ENCODE peak calls at places on chromosomes 16 and 17, in ten cellular contexts. N, C, J, B, F, H, P, S, Y and M are unnamed samples.

GRCh38 chr16:12182202-12182601 is 205.7 kb downstream of the SNX29 start:
- DNase-seq in S (no peak), Y (no peak), H (no peak), N (no peak), B (no peak), F (no peak), J (no peak), P (no peak), C (no peak), M (no peak)

GRCh38 chr16:66189951-66190350 is 176.5 kb upstream of the CDH5 start:
- DNase-seq in C (no peak), Y (no peak), H (no peak), B (peak; percentile 92), N (no peak), S (peak; percentile 50), F (no peak), J (no peak), P (no peak), M (peak; percentile 83)

GRCh38 chr17:59890720-59891119 is 2.0 kb downstream of the TUBD1 start:
- DNase-seq in H (no peak), N (no peak), F (no peak), B (peak; percentile 78), S (no peak), Y (no peak), J (no peak), P (no peak), C (no peak), M (peak; percentile 44)

GRCh38 chr16:23269248-23270091 is 32.6 kb upstream of the SCNN1B start:
- DNase-seq in F (no peak), B (no peak), P (no peak), H (no peak), Y (no peak), N (no peak), J (no peak), S (no peak), C (no peak), M (no peak)

GRCh38 chr16:24070851-24071250 is 185.3 kb upstream of the CACNG3 start:
- DNase-seq in Y (no peak), C (peak; percentile 87), B (peak; percentile 22), N (no peak), P (peak; percentile 22), H (peak; percentile 72), S (peak; percentile 28), F (no peak), J (no peak), M (peak; percentile 20)

GRCh38 chr17:32794533-32795246 is 82.2 kb downstream of the MYO1D start:
- DNase-seq in P (no peak), C (no peak), B (no peak), F (no peak), N (no peak), Y (no peak), H (no peak), J (no peak), S (no peak), M (no peak)

GRCh38 chr17:47615766-47616424 is 33.8 kb upstream of the KPNB1 start:
- DNase-seq in S (no peak), C (no peak), P (no peak), H (no peak), N (no peak), J (no peak), F (no peak), B (peak; percentile 62), Y (no peak), M (peak; percentile 24)

GRCh38 chr16:15960124-15960971 is 10.9 kb downstream of the ABCC1 start:
- DNase-seq in C (no peak), J (no peak), Y (no peak), N (no peak), S (no peak), P (no peak), B (no peak), F (no peak), H (no peak), M (peak; percentile 39)

GRCh38 chr17:45923511-45924268 is 29.3 kb downstream of the MAPT start:
- DNase-seq in N (no peak), P (no peak), J (no peak), B (peak; percentile 12), F (no peak), H (no peak), S (no peak), Y (no peak), C (no peak), M (no peak)

GRCh38 chr16:19861811-19862327 is 22.8 kb downstream of the GPRC5B start:
- DNase-seq in S (no peak), N (no peak), B (no peak), H (no peak), J (no peak), F (no peak), C (peak; percentile 82), Y (no peak), P (no peak), M (no peak)

GRCh38 chr16:82638095-82638798 is 11.5 kb downstream of the CDH13 start:
- DNase-seq in S (no peak), N (no peak), F (no peak), P (no peak), Y (no peak), H (no peak), B (peak; percentile 95), C (no peak), J (no peak), M (peak; percentile 70)

GRCh38 chr17:60135160-60135950 is 14.4 kb upstream of the CA4 start:
- DNase-seq in S (peak; percentile 91), F (peak; percentile 93), P (peak; percentile 92), H (no peak), Y (peak; percentile 41), C (peak; percentile 99), J (peak; percentile 87), N (peak; percentile 76), B (peak; percentile 90), M (peak; percentile 92)

GRCh38 chr17:69357701-69358100 is 30.8 kb upstream of the ABCA5 start:
- DNase-seq in N (no peak), F (no peak), Y (no peak), S (no peak), C (peak; percentile 53), J (no peak), H (no peak), B (no peak), P (no peak), M (peak; percentile 10)

GRCh38 chr17:49986396-49987289 is 8.4 kb downstream of the DLX3 start:
- DNase-seq in C (peak; percentile 45), N (no peak), F (no peak), P (no peak), Y (no peak), S (no peak), H (no peak), J (no peak), B (no peak), M (no peak)

GRCh38 chr17:49989518-49989880 is 5.5 kb downstream of the DLX3 start:
- DNase-seq in H (no peak), N (peak; percentile 25), C (peak; percentile 54), B (no peak), Y (no peak), P (no peak), S (no peak), F (no peak), J (peak; percentile 3), M (no peak)

GRCh38 chr17:49987290-49987585 is 7.8 kb downstream of the DLX3 start:
- DNase-seq in Y (no peak), F (no peak), C (peak; percentile 54), P (no peak), B (no peak), S (no peak), J (peak; percentile 3), H (no peak), N (no peak), M (no peak)

GRCh38 chr17:49985310-49985990 is 9.6 kb downstream of the DLX3 start:
- DNase-seq in J (peak; percentile 9), S (no peak), N (no peak), C (peak; percentile 67), Y (no peak), P (no peak), H (no peak), F (no peak), B (no peak), M (no peak)

GRCh38 chr17:49987681-49988441 is 7.2 kb downstream of the DLX3 start:
- DNase-seq in H (no peak), N (peak; percentile 25), P (no peak), F (no peak), J (peak; percentile 60), Y (no peak), C (peak; percentile 75), S (no peak), B (no peak), M (peak; percentile 42)
- H3K27ac ChIP-seq in H (no peak overlapping the region), N (no peak overlapping the region), P (no peak overlapping the region), F (no peak overlapping the region), J (no peak overlapping the region), Y (no peak overlapping the region), C (no peak overlapping the region), S (no peak overlapping the region), B (no peak overlapping the region), M (no peak overlapping the region)

DNA sequence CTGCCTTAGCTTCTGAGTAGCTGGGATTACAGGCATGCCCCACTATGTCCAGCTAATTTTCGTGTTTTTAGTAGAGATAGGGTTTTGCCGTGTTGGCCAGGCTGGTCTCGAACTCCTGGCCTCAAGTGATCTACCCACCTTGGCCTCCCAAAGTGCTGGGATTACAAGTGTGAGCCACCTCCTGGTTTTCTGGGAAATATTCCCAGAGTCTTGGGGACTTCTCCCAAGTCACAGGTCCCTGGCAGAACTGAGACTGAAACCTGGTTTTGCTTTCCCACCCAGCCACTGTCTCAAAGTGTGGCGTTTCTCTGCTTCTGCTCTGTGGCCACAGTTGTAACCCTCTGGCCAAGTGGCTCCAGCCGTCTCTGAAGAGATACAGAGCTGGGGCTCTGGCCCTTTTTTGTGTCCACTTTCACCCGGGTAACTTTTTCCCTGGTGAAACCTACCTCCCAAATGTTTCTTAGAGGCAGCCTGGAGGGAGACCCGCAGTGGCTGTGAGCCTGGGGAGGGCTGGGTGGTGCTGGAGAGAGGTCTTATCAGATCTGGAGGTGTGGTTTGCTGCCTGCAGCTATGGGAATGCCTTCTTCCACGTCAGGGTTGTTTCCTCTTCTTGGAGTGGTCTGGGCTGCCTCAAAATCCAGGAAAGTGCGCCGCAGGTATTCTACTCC is 5.1 kb downstream of the KSR1 start:
- DNase-seq in H (no peak), P (no peak), B (no peak), N (no peak), Y (no peak), J (no peak), F (no peak), C (peak; percentile 80), S (no peak), M (no peak)
- TF ChIP-seq CTCF in H (no peak), P (no peak), B (no peak), N (no peak), Y (no peak), J (no peak), F (no peak), C (no peak), S (no peak), M (no peak)

GRCh38 chr16:9650284-9650683 is 531.9 kb downstream of the GRIN2A start:
- DNase-seq in H (no peak), S (no peak), P (no peak), Y (no peak), J (no peak), N (no peak), C (peak; percentile 54), F (no peak), B (no peak), M (no peak)
- H3K27ac ChIP-seq in H (no peak overlapping the region), S (no peak overlapping the region), P (no peak overlapping the region), Y (no peak overlapping the region), J (no peak overlapping the region), N (no peak overlapping the region), C (peak overlapping the region; percentile 59), F (no peak overlapping the region), B (no peak overlapping the region), M (no peak overlapping the region)

DNA sequence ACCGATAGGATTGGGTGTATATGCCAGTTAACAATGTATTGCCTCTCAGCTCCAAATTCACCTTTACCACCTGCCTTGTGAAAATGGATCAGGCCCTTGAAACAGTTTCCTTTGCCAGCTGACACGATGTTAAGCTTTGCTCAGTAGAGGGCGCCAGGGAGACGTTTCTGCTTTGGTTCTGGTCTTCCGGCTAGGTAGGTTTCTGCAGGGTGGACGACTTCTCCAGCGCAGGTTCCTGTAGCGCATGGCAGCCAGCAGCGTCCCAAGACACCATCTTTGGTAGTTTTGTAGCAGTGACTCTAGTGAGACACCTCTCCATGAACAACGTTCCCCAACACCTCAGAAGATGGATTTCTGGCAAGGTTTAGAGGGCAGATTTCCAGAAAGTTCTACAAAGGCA is 24.0 kb downstream of the SYCE1L start:
- DNase-seq in F (no peak), C (peak; percentile 89), J (no peak), Y (no peak), N (no peak), S (peak; percentile 53), P (no peak), B (no peak), H (no peak), M (no peak)
- TF ChIP-seq CTCF in F (no peak), C (peak; percentile 77), J (no peak), Y (no peak), N (no peak), S (no peak), P (no peak), B (peak; percentile 8), H (no peak), M (peak; percentile 39)